ENCODE peak calls at places on chromosomes 4 and X, in seven cellular contexts. S, W, L, D, G, F and K are unnamed samples.

GRCh38 chr4:170323623-170324022 is 233.9 kb upstream of the AADAT start:
- DNase-seq in S (no peak), W (no peak), L (no peak), D (no peak), G (no peak), F (no peak), K (no peak)

GRCh38 chrX:5632061-5632614 is 596.5 kb downstream of the NLGN4X start:
- DNase-seq in S (no peak), W (no peak), L (no peak), D (no peak), G (no peak), F (no peak), K (no peak)

GRCh38 chrX:126509917-126510316 is 42.7 kb downstream of the DCAF12L1 start:
- DNase-seq in S (no peak), W (no peak), L (no peak), D (no peak), G (no peak), F (no peak), K (no peak)

GRCh38 chrX:104329731-104330130 is 75.0 kb upstream of the ESX1 start:
- DNase-seq in S (no peak), W (no peak), L (no peak), D (no peak), G (no peak), F (no peak), K (no peak)

GRCh38 chr4:2251795-2252529 is 9.9 kb downstream of the MXD4 start:
- DNase-seq in S (no peak), W (no peak), L (no peak), D (no peak), G (no peak), F (no peak), K (no peak)

GRCh38 chr4:108619372-108620100 is 840 bp upstream of the RPL34 start:
- DNase-seq in S (no peak), W (peak; percentile 34), L (no peak), D (no peak), G (peak; percentile 34), F (no peak), K (no peak)

GRCh38 chr4:182576609-182577289 is 333.5 kb downstream of the TENM3 start:
- DNase-seq in S (no peak), W (no peak), L (no peak), D (no peak), G (peak; percentile 8), F (no peak), K (no peak)

GRCh38 chrX:103552236-103552635 is 32.9 kb upstream of the RAB40A start:
- DNase-seq in S (no peak), W (no peak), L (no peak), D (no peak), G (no peak), F (no peak), K (no peak)

GRCh38 chr4:99710681-99711345 is 53.2 kb upstream of the C4orf54 start:
- DNase-seq in S (no peak), W (no peak), L (no peak), D (no peak), G (no peak), F (no peak), K (no peak)

GRCh38 chr4:3285558-3286334 is 7.1 kb upstream of the RGS12 start:
- DNase-seq in S (peak; percentile 51), W (no peak), L (peak; percentile 49), D (peak; percentile 72), G (no peak), F (peak; percentile 49), K (peak; percentile 49)

GRCh38 chr4:86744570-86744969 is 104.6 kb downstream of the SLC10A6 start:
- DNase-seq in S (no peak), W (no peak), L (no peak), D (no peak), G (no peak), F (no peak), K (no peak)

GRCh38 chrX:19799319-19800182 is 87.8 kb downstream of the SH3KBP1 start:
- DNase-seq in S (peak; percentile 40), W (peak; percentile 73), L (no peak), D (no peak), G (peak; percentile 5), F (no peak), K (no peak)

GRCh38 chr4:183758006-183758734 is 99.1 kb downstream of the TRAPPC11 start:
- DNase-seq in S (no peak), W (no peak), L (no peak), D (peak; percentile 72), G (no peak), F (no peak), K (peak; percentile 84)

GRCh38 chrX:121876316-121876715 is 828.9 kb downstream of the GLUD2 start:
- DNase-seq in S (peak; percentile 29), W (no peak), L (no peak), D (no peak), G (no peak), F (peak; percentile 21), K (no peak)